ENCODE peak calls at places on chromosomes 7 and 10, in five cellular contexts. Q is activated T-cell treated with anti-CD3 and anti-CD28 coated beads, Interleukin-2, amount 50 U/mL, for 72 hours; K is activated CD4-positive, alpha-beta T cell treated with anti-CD3 and anti-CD28 coated beads, Interleukin-2, amount 10 ng/mL, durations not matched to agents 7 days and 5 days; L is astrocyte of the spinal cord; N is amniotic stem cell. U is an unnamed sample.

GRCh38 chr7:1888425-1888824 is 218.3 kb downstream of the ELFN1 start:
- DNase-seq in L (no peak), N (no peak), K (no peak), Q (no peak), U (no peak)

GRCh38 chr7:118214051-118214832 is 10.3 kb upstream of the ANKRD7 start:
- DNase-seq in L (peak; percentile 88), K (peak; percentile 47), Q (peak; percentile 75), N (peak; percentile 15), U (peak; percentile 71)

GRCh38 chr7:102473271-102473991 is 5.3 kb downstream of the POLR2J start:
- DNase-seq in Q (no peak), L (no peak), N (no peak), K (no peak), U (no peak)

GRCh38 chr10:101031796-101032636 is 982 bp downstream of the SFXN3 start:
- DNase-seq in Q (peak; percentile 69), N (peak; percentile 40), L (peak; percentile 80), K (peak; percentile 85), U (peak; percentile 86)

GRCh38 chr7:149477494-149478443 is 16.9 kb upstream of the ZNF777 start:
- DNase-seq in K (peak; percentile 3), Q (no peak), L (no peak), N (no peak), U (no peak)

GRCh38 chr7:22210355-22210754 is 146.6 kb downstream of the RAPGEF5 start:
- DNase-seq in L (no peak), K (no peak), Q (peak; percentile 3), N (no peak), U (no peak)

GRCh38 chr7:37432240-37432917 is 16.3 kb downstream of the ELMO1 start:
- DNase-seq in L (no peak), N (no peak), K (peak; percentile 65), Q (peak; percentile 57), U (peak; percentile 62)

GRCh38 chr10:102460836-102461186 is 9.5 kb upstream of the C10orf95 start:
- DNase-seq in N (no peak), L (no peak), Q (peak; percentile 18), K (no peak), U (peak; percentile 24)

GRCh38 chr10:133276435-133277201 is at the start of gene ADAM8:
- DNase-seq in L (no peak), N (no peak), Q (peak; percentile 86), K (peak; percentile 72), U (peak; percentile 83)

GRCh38 chr10:44898665-44899064 is 12.5 kb upstream of the TMEM72 start:
- DNase-seq in N (no peak), K (no peak), Q (no peak), L (no peak), U (no peak)

U was measured in activated CD4-positive, alpha-beta memory T cell treated with anti-CD3 and anti-CD28 coated beads for 36 hours.